ENCODE peak calls at places on chromosome 1, in four cellular contexts. R is SK-N-SH, Q is HCT116, F is GM23248. J is an unnamed sample.

GRCh38 chr1:226034482-226034881 is 28.0 kb upstream of the H3-3A start:
- DNase-seq in R (no peak), Q (no peak), F (peak; percentile 99), J (peak; percentile 32)

GRCh38 chr1:198892065-198892464 is 253.2 kb downstream of the PTPRC start:
- DNase-seq in R (peak; percentile 9), Q (no peak), F (peak; percentile 46), J (peak; percentile 54)

GRCh38 chr1:150168960-150169565 is 19.3 kb downstream of the PLEKHO1 start:
- DNase-seq in R (peak; percentile 84), Q (peak; percentile 59), F (peak; percentile 73), J (peak; percentile 81)

GRCh38 chr1:44603718-44604117 is 70.6 kb downstream of the TMEM53 start:
- DNase-seq in R (peak; percentile 46), Q (no peak), F (no peak), J (no peak)

GRCh38 chr1:160196143-160196542 is 5.8 kb downstream of the CASQ1 start:
- DNase-seq in R (no peak), Q (no peak), F (no peak), J (no peak)

GRCh38 chr1:74819062-74819461 is 86.1 kb downstream of the TYW3 start:
- DNase-seq in R (no peak), Q (no peak), F (peak; percentile 6), J (peak; percentile 1)

GRCh38 chr1:209937996-209938959 is at the start of gene SYT14:
- DNase-seq in R (peak; percentile 94), Q (no peak), F (peak; percentile 72), J (peak; percentile 86)

GRCh38 chr1:43582162-43582566 is 51.5 kb downstream of the PTPRF start:
- DNase-seq in R (no peak), Q (peak; percentile 93), F (peak; percentile 97), J (peak; percentile 75)

GRCh38 chr1:93304716-93305138 is 41.0 kb upstream of the DR1 start:
- DNase-seq in R (peak; percentile 63), Q (peak; percentile 35), F (peak; percentile 80), J (peak; percentile 93)

GRCh38 chr1:75725256-75725655 is 747 bp downstream of the ACADM start:
- DNase-seq in R (no peak), Q (no peak), F (peak; percentile 36), J (peak; percentile 67)

GRCh38 chr1:61337981-61338848 is 255.9 kb downstream of the NFIA start:
- DNase-seq in R (peak; percentile 73), Q (peak; percentile 73), F (peak; percentile 96), J (peak; percentile 93)

GRCh38 chr1:63320024-63320799 is 2.2 kb upstream of the FOXD3 start:
- DNase-seq in R (peak; percentile 65), Q (no peak), F (peak; percentile 32), J (no peak)

GRCh38 chr1:170663011-170663410 is 920 bp upstream of the PRRX1 start:
- DNase-seq in R (no peak), Q (no peak), F (peak; percentile 57), J (peak; percentile 81)

DNA sequence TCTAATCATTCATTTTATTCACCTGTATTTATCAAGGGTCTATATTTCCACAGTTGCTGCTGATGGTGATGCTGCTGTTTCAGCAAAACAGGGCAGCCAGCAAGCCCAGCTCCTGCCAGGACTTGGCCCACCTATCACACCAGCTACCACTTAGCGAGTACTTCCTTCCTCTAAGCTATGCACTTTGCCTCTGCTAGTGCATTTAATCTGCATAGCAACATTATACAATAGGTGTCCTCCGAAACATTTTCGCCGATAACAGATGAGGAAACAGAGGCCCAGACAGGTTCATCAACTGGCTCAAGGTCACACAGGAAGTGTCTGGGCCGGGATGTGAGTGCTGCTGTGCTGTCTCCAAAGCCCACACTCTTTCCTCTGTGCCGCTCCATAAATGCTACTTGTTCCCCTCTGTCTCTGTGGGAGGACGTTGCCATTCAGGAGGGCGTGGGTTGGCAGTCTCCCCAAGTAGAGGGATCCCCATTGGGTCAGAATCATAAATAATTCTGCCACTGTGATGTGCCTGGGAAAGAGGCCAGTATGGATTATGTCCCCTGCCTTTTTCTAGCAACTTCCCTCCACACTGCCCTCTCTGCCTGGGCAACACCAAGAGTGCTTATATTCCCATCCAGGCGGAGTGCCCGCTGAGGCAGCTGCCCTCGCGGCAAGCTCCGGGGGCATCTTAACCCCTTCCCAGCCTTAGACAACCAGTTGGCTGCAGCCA is 9.4 kb upstream of the PLEKHA6 start:
- DNase-seq in R (no peak), Q (no peak), F (no peak), J (no peak)
- H3K4me3 ChIP-seq in R (no peak overlapping the region), Q (no peak overlapping the region), F (no peak overlapping the region), J (no peak overlapping the region)

DNA sequence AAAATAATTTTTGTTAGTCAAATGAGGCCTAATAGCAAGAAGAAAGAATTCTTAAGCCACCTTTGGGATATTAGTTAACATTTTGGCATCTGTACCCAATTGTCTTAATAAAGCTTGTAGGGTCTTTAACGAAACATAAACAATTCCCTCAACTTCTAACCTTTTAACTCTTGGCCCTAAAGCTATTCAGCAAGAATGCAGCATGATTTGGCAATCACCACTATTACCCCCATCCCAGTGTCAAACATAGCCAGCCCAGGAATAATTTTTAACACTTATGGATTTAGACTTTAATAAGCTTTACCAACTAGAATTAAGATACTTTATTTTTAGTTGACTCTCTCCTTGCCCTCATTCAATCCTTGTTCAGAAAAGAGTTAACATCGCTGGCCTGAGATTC is 2.5 kb upstream of the SLC16A4 start:
- DNase-seq in R (no peak), Q (no peak), F (no peak), J (no peak)
- H3K4me1 ChIP-seq in R (peaks cover 6% of the 10 kb centered on the region), Q (peaks cover 12% of the 10 kb centered on the region), F (peaks cover 54% of the 10 kb centered on the region), J (peaks cover 48% of the 10 kb centered on the region)

GRCh38 chr1:15869413-15869812 is 21.9 kb downstream of the SPEN start:
- DNase-seq in R (no peak), Q (no peak), F (no peak), J (no peak)
- H3K4me3 ChIP-seq in R (no peak overlapping the region), Q (no peak overlapping the region), F (no peak overlapping the region), J (no peak overlapping the region)

GRCh38 chr1:157753611-157754010 is 23.3 kb downstream of the FCRL2 start:
- DNase-seq in R (no peak), Q (no peak), F (no peak), J (no peak)

GRCh38 chr1:157751283-157751682 is 25.6 kb downstream of the FCRL2 start:
- DNase-seq in R (no peak), Q (no peak), F (no peak), J (no peak)

GRCh38 chr1:157748262-157748817 is 28.6 kb downstream of the FCRL2 start:
- DNase-seq in R (no peak), Q (no peak), F (no peak), J (no peak)
- H3K4me1 ChIP-seq in R (no peaks in the 10 kb centered on the region), Q (no peaks in the 10 kb centered on the region), F (no peaks in the 10 kb centered on the region), J (no peaks in the 10 kb centered on the region)

DNA sequence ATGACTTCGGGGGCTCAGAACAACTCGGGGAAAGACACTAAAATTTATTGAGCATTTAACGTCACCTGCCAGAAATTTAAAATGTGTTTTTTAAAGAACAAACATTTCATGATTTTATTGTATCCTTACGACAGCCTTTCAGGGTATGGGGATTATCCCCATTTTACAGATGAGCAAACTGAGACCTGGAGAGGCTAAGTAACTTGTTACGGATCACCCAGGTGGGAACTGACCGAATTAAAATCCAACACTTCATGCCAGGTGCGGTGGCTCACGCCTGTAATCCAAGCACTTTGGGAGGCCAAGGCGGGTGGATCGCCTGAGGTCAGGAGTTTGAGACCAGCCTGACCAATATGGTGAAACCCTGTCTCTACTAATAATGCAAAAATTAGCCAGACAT is 50.9 kb downstream of the DISC1 start:
- DNase-seq in R (no peak), Q (no peak), F (no peak), J (no peak)
- H3K4me3 ChIP-seq in R (no peak overlapping the region), Q (no peak overlapping the region), F (no peak overlapping the region), J (no peak overlapping the region)

DNA sequence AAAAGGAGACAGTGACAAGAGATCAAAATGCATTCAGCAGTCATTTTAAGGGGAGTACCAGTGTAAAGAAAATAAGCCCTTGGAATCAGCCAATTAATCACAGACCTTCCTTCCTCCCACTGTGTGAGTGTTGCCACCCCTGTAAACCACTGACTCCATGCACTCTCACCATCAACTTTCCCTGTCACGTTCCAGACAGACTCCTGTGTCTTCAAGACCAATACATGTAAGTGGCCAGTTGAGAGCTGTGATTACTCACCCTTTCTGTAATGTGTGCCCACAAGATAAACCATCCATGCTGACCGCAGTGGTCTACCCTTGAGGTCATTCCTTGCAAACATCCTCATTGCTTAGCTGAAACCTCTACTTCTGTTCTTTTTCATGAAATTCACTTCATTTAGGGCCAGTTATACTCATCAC is 135.9 kb upstream of the HOOK1 start:
- DNase-seq in R (no peak), Q (peak; percentile 28), F (peak; percentile 97), J (peak; percentile 83)
- H3K4me1 ChIP-seq in R (peaks cover 9% of the 10 kb centered on the region), Q (peaks cover 17% of the 10 kb centered on the region), F (peaks cover 30% of the 10 kb centered on the region), J (peaks cover 30% of the 10 kb centered on the region)

DNA sequence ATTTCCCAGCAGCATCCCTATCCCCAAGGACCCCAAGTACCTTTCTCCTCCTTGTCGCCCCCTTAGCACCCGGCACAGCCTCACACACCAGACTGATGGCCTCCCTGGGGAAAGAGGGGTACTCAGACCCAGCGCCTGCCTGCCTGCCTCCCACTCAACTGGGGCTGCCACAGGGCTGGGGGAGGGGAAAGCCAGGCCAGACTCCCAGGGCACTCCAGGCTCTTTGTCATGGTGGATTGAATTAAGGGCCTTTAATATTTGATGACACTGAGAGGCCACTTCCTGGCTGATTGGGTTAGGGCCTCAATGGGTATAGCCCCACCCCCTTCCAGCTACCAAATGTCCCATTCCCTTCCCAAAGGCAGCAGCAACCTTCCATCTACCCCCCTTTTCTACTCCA is 1.8 kb downstream of the SHC1 start:
- DNase-seq in R (peak; percentile 69), Q (no peak), F (no peak), J (no peak)
- H3K4me3 ChIP-seq in R (peak overlapping the region; percentile 90), Q (no peak overlapping the region), F (peak overlapping the region; percentile 82), J (peak overlapping the region; percentile 92)

GRCh38 chr1:18928406-18928805 is 26.1 kb upstream of the ALDH4A1 start:
- DNase-seq in R (no peak), Q (no peak), F (no peak), J (no peak)

GRCh38 chr1:18927654-18928272 is 25.4 kb upstream of the ALDH4A1 start:
- DNase-seq in R (no peak), Q (no peak), F (no peak), J (peak; percentile 18)

GRCh38 chr1:18928985-18929384 is 26.6 kb upstream of the ALDH4A1 start:
- DNase-seq in R (no peak), Q (no peak), F (no peak), J (no peak)

GRCh38 chr1:18926315-18927081 is 24.1 kb upstream of the ALDH4A1 start:
- DNase-seq in R (no peak), Q (peak; percentile 93), F (peak; percentile 98), J (peak; percentile 86)

DNA sequence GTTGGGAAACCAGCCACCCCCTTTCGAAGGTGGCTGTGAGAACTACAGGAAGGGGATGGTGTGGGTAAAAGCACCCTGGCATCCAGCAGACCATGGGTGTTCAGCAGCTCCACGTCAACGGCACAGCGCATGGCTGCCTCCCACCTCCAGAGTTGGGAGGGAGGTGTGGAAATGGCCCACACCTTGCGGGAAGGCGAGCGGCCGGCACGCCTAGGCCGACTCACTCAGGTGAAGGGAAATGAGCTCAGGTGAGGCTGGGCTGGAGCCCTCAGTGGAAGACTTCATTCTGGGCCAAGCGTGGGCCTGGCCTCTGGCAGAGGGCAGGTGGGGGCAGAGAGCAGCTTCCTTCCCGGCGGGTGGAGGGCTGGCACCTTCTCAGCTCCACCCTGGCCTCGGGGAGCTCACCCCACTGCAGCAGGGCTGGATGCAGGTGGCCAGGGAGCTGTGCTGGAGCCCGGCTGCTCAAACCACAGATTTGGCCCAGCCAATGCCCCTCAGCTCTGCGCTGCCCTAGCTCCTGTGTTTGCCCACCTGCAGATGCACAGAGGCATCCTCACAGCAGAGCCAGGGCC is 24.8 kb upstream of the ALDH4A1 start:
- DNase-seq in R (no peak), Q (no peak), F (no peak), J (no peak)
- H3K4me1 ChIP-seq in R (peaks cover 44% of the 10 kb centered on the region), Q (peaks cover 86% of the 10 kb centered on the region), F (peaks cover 62% of the 10 kb centered on the region), J (peaks cover 60% of the 10 kb centered on the region)